ENCODE peak calls at places on chromosome 6, in six cellular contexts. W, J, S, V, P and B are unnamed samples.
A peak's percentile ranks its signal among the peaks of the same experiment; 100 is the strongest.

GRCh38 chr6:149488815-149489214 is 4.0 kb upstream of the ZC3H12D start:
- DNase-seq in P (no peak), J (no peak), V (no peak), S (no peak), W (no peak), B (no peak)

GRCh38 chr6:3848380-3848779 is 793 bp upstream of the FAM50B start:
- DNase-seq in S (peak; percentile 6), V (no peak), J (no peak), P (no peak), W (no peak), B (peak; percentile 21)

GRCh38 chr6:43149260-43149659 is 21.8 kb upstream of the SRF start:
- DNase-seq in P (no peak), J (no peak), S (no peak), V (no peak), W (peak; percentile 50), B (no peak)

GRCh38 chr6:53433617-53434285 is 85.0 kb upstream of the ELOVL5 start:
- DNase-seq in S (no peak), V (no peak), P (no peak), J (no peak), W (no peak), B (no peak)

GRCh38 chr6:138914701-138915100 is 73.4 kb downstream of the REPS1 start:
- DNase-seq in V (no peak), S (no peak), W (peak; percentile 1), P (no peak), J (no peak), B (no peak)

GRCh38 chr6:113394724-113395123 is 462.4 kb upstream of the MARCKS start:
- DNase-seq in W (no peak), S (no peak), P (no peak), J (no peak), V (no peak), B (no peak)

GRCh38 chr6:33248643-33248931 is 23.1 kb downstream of the VPS52 start:
- DNase-seq in V (no peak), P (no peak), W (no peak), S (no peak), J (no peak), B (peak; percentile 80)

GRCh38 chr6:117817992-117818391 is 89.1 kb upstream of the SLC35F1 start:
- DNase-seq in W (no peak), V (no peak), S (no peak), P (no peak), J (no peak), B (no peak)

GRCh38 chr6:9789201-9789600 is 625.7 kb downstream of the TFAP2A start:
- DNase-seq in J (no peak), W (peak; percentile 66), P (no peak), S (no peak), V (peak; percentile 39), B (peak; percentile 79)

GRCh38 chr6:128370072-128370471 is 150.3 kb downstream of the PTPRK start:
- DNase-seq in P (no peak), S (no peak), V (no peak), J (no peak), W (peak; percentile 78), B (peak; percentile 65)

GRCh38 chr6:9458424-9458823 is 956.5 kb downstream of the TFAP2A start:
- DNase-seq in V (no peak), P (no peak), W (no peak), J (no peak), S (no peak), B (no peak)

GRCh38 chr6:117908246-117909107 is 1.4 kb downstream of the SLC35F1 start:
- DNase-seq in W (no peak), J (no peak), V (peak; percentile 52), P (no peak), S (no peak), B (no peak)

GRCh38 chr6:27176096-27176495 is 71.4 kb upstream of the PRSS16 start:
- DNase-seq in S (no peak), V (no peak), P (peak; percentile 79), J (no peak), W (peak; percentile 67), B (peak; percentile 74)

GRCh38 chr6:78436335-78436734 is 431.0 kb upstream of the IRAK1BP1 start:
- DNase-seq in P (no peak), W (peak; percentile 33), S (no peak), V (no peak), J (no peak), B (peak; percentile 16)

GRCh38 chr6:31586596-31586995 is 519 bp downstream of the LST1 start:
- DNase-seq in W (no peak), V (no peak), J (no peak), S (no peak), P (no peak), B (no peak)

GRCh38 chr6:101614774-101615173 is 221.3 kb downstream of the GRIK2 start:
- DNase-seq in P (no peak), J (peak; percentile 61), S (peak; percentile 35), V (no peak), W (peak; percentile 87), B (peak; percentile 57)

GRCh38 chr6:14724546-14724945 is 521.3 kb upstream of the JARID2 start:
- DNase-seq in S (no peak), P (no peak), J (no peak), W (no peak), V (no peak), B (no peak)

GRCh38 chr6:151067684-151068596 is 171.8 kb upstream of the AKAP12 start:
- DNase-seq in V (no peak), J (no peak), S (no peak), W (peak; percentile 97), P (peak; percentile 78), B (peak; percentile 93)

GRCh38 chr6:100440935-100441334 is 23.8 kb downstream of the SIM1 start:
- DNase-seq in P (no peak), S (no peak), J (no peak), V (no peak), W (no peak), B (no peak)

GRCh38 chr6:15243994-15244604 is 1.8 kb upstream of the JARID2 start:
- DNase-seq in J (no peak), S (no peak), W (no peak), V (peak; percentile 66), P (peak; percentile 51), B (peak; percentile 26)

GRCh38 chr6:1766663-1767062 is 156.9 kb downstream of the FOXC1 start:
- DNase-seq in S (no peak), W (peak; percentile 29), J (no peak), V (no peak), P (no peak), B (peak; percentile 6)

GRCh38 chr6:152952045-152952444 is 30.8 kb downstream of the FBXO5 start:
- DNase-seq in S (no peak), P (no peak), J (peak; percentile 17), W (peak; percentile 62), V (no peak), B (peak; percentile 23)

GRCh38 chr6:27280540-27281000 is 31.5 kb downstream of the POM121L2 start:
- DNase-seq in J (no peak), S (no peak), P (no peak), V (no peak), W (no peak), B (peak; percentile 41)

GRCh38 chr6:33995046-33995872 is 150.6 kb downstream of the GRM4 start:
- DNase-seq in J (no peak), S (no peak), V (peak; percentile 20), P (no peak), W (no peak), B (no peak)

GRCh38 chr6:53216301-53216700 is 67.7 kb upstream of the GCM1 start:
- DNase-seq in V (no peak), W (no peak), P (no peak), S (no peak), J (no peak), B (no peak)

GRCh38 chr6:8939615-8940014 is 504.3 kb upstream of the SLC35B3 start:
- DNase-seq in W (no peak), S (no peak), V (no peak), J (no peak), P (no peak), B (no peak)

GRCh38 chr6:20447157-20447556 is 45.5 kb downstream of the E2F3 start:
- DNase-seq in J (no peak), W (peak; percentile 5), S (no peak), P (no peak), V (no peak), B (peak; percentile 88)
- H3K14ac ChIP-seq in J (no peak overlapping the region), W (peak overlapping the region; percentile 77), S (no peak overlapping the region), P (no peak overlapping the region), V (no peak overlapping the region), B (no peak overlapping the region)

GRCh38 chr6:170067923-170068360 is 222.9 kb downstream of the DLL1 start:
- DNase-seq in S (no peak), J (no peak), V (no peak), W (no peak), P (no peak), B (no peak)

GRCh38 chr6:170066679-170067078 is 224.2 kb downstream of the DLL1 start:
- DNase-seq in J (no peak), P (no peak), W (no peak), V (no peak), S (no peak), B (no peak)

GRCh38 chr6:170068496-170068895 is 222.4 kb downstream of the DLL1 start:
- DNase-seq in S (no peak), W (no peak), V (no peak), P (no peak), J (no peak), B (no peak)

GRCh38 chr6:170069611-170070010 is 221.3 kb downstream of the DLL1 start:
- DNase-seq in J (no peak), W (no peak), S (no peak), P (no peak), V (no peak), B (no peak)

DNA sequence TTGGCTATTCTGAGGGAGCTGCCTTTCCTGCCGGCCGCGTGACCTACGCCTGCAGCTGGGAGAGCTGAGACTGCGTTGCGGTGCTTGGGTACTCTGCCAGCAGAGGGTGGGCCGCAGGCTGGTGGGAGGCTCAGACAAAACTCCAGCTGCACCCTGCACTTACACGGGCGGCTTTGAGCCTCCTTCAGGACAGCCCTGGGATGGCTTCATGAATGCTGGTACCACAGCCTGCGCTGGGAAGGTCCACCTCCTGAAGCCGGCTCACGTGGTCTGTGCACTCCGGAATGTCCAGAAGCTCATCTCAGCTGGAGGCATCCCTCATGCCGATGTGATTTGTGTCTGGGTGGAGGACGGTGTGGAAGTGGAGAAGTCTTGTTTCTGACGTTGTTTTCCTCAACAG is 223.6 kb downstream of the DLL1 start:
- DNase-seq in S (no peak), V (no peak), J (no peak), P (no peak), W (no peak), B (no peak)
- H3K14ac ChIP-seq in S (no peak overlapping the region), V (no peak overlapping the region), J (no peak overlapping the region), P (no peak overlapping the region), W (no peak overlapping the region), B (no peak overlapping the region)

GRCh38 chr6:69624944-69625343 is 171.9 kb downstream of the LMBRD1 start:
- DNase-seq in S (no peak), P (no peak), W (no peak), V (no peak), J (no peak), B (peak; percentile 38)
- H3K14ac ChIP-seq in S (no peak overlapping the region), P (no peak overlapping the region), W (no peak overlapping the region), V (no peak overlapping the region), J (no peak overlapping the region), B (no peak overlapping the region)

DNA sequence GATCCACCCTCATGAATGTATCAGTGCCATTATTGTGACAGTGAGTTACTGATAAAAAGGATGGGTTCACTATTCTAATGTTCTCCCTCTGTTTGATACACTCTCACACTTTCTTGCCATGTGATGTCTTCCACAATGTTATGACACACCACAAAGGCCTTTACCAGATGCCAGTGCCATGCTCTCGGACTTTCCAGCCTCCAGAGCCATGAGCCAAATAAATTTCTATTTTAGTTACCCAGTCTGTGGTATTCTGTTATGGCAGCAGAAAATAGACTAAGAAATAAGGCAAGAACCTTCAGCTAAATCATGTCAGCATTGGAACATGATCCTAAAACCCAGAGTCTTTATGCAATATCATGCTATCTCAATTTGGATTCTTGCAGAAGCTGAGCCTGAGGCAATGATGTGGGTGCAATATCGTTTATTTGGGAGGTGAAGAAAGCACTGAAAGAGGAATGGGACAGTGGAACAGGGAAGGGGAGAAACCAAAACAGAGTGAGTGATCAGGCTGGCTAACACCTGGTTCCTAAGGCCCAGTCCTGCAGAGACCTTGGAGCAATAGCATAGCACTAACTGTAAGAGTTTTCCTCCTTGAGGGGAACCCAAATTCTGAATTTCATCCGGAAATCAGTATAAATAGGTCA is 130.4 kb upstream of the LRFN2 start:
- DNase-seq in S (no peak), W (no peak), J (no peak), V (no peak), P (no peak), B (no peak)
- H3K14ac ChIP-seq in S (no peak overlapping the region), W (no peak overlapping the region), J (no peak overlapping the region), V (no peak overlapping the region), P (no peak overlapping the region), B (no peak overlapping the region)